ENCODE peak calls at places on chromosomes 12 and 14, in six cellular contexts. One of them, this sample, is unnamed.

GRCh38 chr14:68633131-68633991 is 159.5 kb downstream of the ZFP36L1 start:
- DNase-seq in cardiac fibroblast: peak
- DNase-seq in heart right ventricle: peak
- DNase-seq in GM10248: peak
- DNase-seq in WTC11: no peak
- DNase-seq in HCT116: no peak
- DNase-seq in this sample: no peak

GRCh38 chr14:104171948-104172347 is 33.6 kb downstream of the KIF26A start:
- DNase-seq in cardiac fibroblast: no peak
- DNase-seq in heart right ventricle: peak
- DNase-seq in GM10248: no peak
- DNase-seq in WTC11: no peak
- DNase-seq in HCT116: no peak
- DNase-seq in this sample: no peak

GRCh38 chr12:54424232-54424631 is 5.2 kb upstream of the ITGA5 start:
- DNase-seq in cardiac fibroblast: no peak
- DNase-seq in heart right ventricle: no peak
- DNase-seq in GM10248: no peak
- DNase-seq in WTC11: no peak
- DNase-seq in HCT116: no peak
- DNase-seq in this sample: no peak

GRCh38 chr14:66974397-66975025 is 214.7 kb upstream of the GARIN2 start:
- DNase-seq in cardiac fibroblast: peak
- DNase-seq in heart right ventricle: no peak
- DNase-seq in GM10248: no peak
- DNase-seq in WTC11: no peak
- DNase-seq in HCT116: no peak
- DNase-seq in this sample: no peak

GRCh38 chr14:90406384-90406798 is 9.6 kb downstream of the CALM1 start:
- DNase-seq in cardiac fibroblast: no peak
- DNase-seq in heart right ventricle: no peak
- DNase-seq in GM10248: no peak
- DNase-seq in WTC11: no peak
- DNase-seq in HCT116: no peak
- DNase-seq in this sample: no peak

GRCh38 chr12:81800298-81801148 is 41.4 kb upstream of the PPFIA2 start:
- DNase-seq in cardiac fibroblast: no peak
- DNase-seq in heart right ventricle: no peak
- DNase-seq in GM10248: no peak
- DNase-seq in WTC11: no peak
- DNase-seq in HCT116: no peak
- DNase-seq in this sample: no peak

GRCh38 chr12:50404307-50404706 is 3.6 kb downstream of the LARP4 start:
- DNase-seq in cardiac fibroblast: no peak
- DNase-seq in heart right ventricle: no peak
- DNase-seq in GM10248: no peak
- DNase-seq in WTC11: no peak
- DNase-seq in HCT116: no peak
- DNase-seq in this sample: no peak

GRCh38 chr14:57831981-57832380 is 33.9 kb downstream of the SLC35F4 start:
- DNase-seq in cardiac fibroblast: no peak
- DNase-seq in heart right ventricle: no peak
- DNase-seq in GM10248: no peak
- DNase-seq in WTC11: peak
- DNase-seq in HCT116: no peak
- DNase-seq in this sample: no peak

GRCh38 chr14:37595809-37596595 is 573 bp downstream of the TTC6 start:
- DNase-seq in cardiac fibroblast: no peak
- DNase-seq in heart right ventricle: no peak
- DNase-seq in GM10248: no peak
- DNase-seq in WTC11: peak
- DNase-seq in HCT116: peak
- DNase-seq in this sample: peak

GRCh38 chr14:34722723-34723545 is 8.5 kb upstream of the CFL2 start:
- DNase-seq in cardiac fibroblast: peak
- DNase-seq in heart right ventricle: no peak
- DNase-seq in GM10248: peak
- DNase-seq in WTC11: peak
- DNase-seq in HCT116: peak
- DNase-seq in this sample: peak

GRCh38 chr14:102046337-102047278 is 40.2 kb downstream of the HSP90AA1 start:
- DNase-seq in cardiac fibroblast: peak
- DNase-seq in heart right ventricle: peak
- DNase-seq in GM10248: peak
- DNase-seq in WTC11: peak
- DNase-seq in HCT116: peak
- DNase-seq in this sample: peak

GRCh38 chr14:68216072-68216471 is 396.5 kb downstream of the RAD51B start:
- DNase-seq in cardiac fibroblast: no peak
- DNase-seq in heart right ventricle: no peak
- DNase-seq in GM10248: no peak
- DNase-seq in WTC11: no peak
- DNase-seq in HCT116: no peak
- DNase-seq in this sample: no peak

GRCh38 chr12:119229205-119229604 is 50.5 kb downstream of the HSPB8 start:
- DNase-seq in cardiac fibroblast: no peak
- DNase-seq in heart right ventricle: no peak
- DNase-seq in GM10248: no peak
- DNase-seq in WTC11: no peak
- DNase-seq in HCT116: no peak
- DNase-seq in this sample: no peak

GRCh38 chr12:120196363-120196762 is 1.8 kb upstream of the GCN1 start:
- DNase-seq in cardiac fibroblast: peak
- DNase-seq in heart right ventricle: no peak
- DNase-seq in GM10248: no peak
- DNase-seq in WTC11: no peak
- DNase-seq in HCT116: no peak
- DNase-seq in this sample: no peak

GRCh38 chr14:43755707-43756106 is 751.4 kb downstream of the FSCB start:
- DNase-seq in cardiac fibroblast: no peak
- DNase-seq in heart right ventricle: no peak
- DNase-seq in GM10248: no peak
- DNase-seq in WTC11: no peak
- DNase-seq in HCT116: no peak
- DNase-seq in this sample: no peak

DNA sequence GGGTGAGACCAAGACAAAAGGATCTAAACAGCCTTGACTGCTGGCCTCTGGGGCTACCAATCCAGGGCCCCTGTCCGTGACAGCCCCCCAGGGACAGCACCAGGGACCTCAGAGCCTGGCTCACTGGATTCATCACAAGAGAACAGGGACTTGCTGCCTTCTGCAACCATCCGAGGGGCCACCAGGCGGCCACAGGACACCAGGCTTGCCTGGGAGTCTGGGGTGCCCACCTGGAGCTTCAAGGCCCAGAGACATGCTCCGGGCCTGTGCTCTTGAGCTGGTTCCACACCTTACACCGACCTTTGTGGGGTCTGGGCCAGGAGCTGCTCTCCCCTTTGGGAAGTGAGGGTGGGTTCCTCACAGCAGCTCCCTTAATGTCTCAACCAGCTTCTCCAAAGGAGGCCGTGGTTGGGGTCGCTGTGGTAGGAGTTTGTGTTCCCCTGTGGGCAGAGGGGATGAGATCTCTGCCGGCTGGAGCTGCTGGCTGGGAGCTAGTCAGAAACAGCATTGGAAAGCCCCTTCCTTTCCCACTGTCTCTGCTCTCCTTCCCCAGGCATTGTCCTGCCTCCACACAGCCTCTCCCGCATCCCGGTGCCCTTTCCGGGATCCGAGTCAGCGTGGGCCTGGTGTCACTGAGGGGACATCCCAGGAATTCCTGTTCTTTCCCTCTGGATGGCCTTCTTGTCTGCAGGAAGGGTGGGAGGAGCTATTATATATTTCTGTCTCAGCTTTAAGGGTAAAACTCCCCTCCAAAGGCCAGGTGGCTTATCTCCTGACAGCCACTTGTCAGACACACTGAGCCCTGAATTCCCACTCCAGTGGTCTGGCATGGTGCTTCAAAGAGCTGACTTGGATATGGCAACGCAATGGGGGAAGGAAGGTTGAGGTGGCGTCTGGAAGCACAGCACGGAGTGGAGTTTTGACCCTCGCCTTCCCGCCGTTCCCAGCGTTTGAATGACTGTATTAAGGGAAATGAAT is 5.1 kb upstream of the PAPLN start:
- DNase-seq in cardiac fibroblast: no peak
- DNase-seq in heart right ventricle: no peak
- DNase-seq in GM10248: peak
- DNase-seq in WTC11: peak
- DNase-seq in HCT116: no peak
- DNase-seq in this sample: peak
- TF ChIP-seq CTCF in cardiac fibroblast: peak
- TF ChIP-seq CTCF in heart right ventricle: no peak
- TF ChIP-seq CTCF in GM10248: peak
- TF ChIP-seq CTCF in WTC11: peak
- TF ChIP-seq CTCF in HCT116: no peak
- TF ChIP-seq CTCF in this sample: peak

DNA sequence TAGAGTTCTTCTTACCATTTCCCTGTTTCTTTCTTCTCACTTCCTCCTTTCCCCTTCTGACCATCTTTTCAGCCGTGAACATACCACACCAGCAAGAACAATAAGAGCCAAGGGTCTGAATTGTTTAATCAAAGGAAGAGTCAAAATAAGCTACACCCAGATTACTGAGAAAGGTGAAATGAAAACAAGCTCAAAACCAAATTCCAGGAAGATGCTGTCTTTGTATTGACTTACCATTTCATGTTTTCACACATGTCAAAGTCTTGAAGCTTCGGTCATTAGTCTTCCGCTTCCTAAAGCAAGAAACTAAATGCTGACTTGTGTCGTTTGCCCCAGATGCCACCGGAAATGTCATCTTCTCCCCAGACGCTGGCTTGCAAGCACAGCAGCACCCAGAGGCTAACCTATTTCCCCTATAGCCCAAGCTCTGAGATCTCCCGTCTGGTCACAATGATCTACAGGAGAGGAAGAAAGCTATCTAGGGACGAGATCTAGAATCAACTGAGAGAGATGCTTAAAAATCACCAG is 136.5 kb upstream of the AMIGO2 start:
- DNase-seq in cardiac fibroblast: no peak
- DNase-seq in heart right ventricle: no peak
- DNase-seq in GM10248: peak
- DNase-seq in WTC11: no peak
- DNase-seq in HCT116: no peak
- DNase-seq in this sample: no peak
- TF ChIP-seq CTCF in cardiac fibroblast: no peak
- TF ChIP-seq CTCF in heart right ventricle: no peak
- TF ChIP-seq CTCF in GM10248: no peak
- TF ChIP-seq CTCF in WTC11: no peak
- TF ChIP-seq CTCF in HCT116: no peak
- TF ChIP-seq CTCF in this sample: no peak

DNA sequence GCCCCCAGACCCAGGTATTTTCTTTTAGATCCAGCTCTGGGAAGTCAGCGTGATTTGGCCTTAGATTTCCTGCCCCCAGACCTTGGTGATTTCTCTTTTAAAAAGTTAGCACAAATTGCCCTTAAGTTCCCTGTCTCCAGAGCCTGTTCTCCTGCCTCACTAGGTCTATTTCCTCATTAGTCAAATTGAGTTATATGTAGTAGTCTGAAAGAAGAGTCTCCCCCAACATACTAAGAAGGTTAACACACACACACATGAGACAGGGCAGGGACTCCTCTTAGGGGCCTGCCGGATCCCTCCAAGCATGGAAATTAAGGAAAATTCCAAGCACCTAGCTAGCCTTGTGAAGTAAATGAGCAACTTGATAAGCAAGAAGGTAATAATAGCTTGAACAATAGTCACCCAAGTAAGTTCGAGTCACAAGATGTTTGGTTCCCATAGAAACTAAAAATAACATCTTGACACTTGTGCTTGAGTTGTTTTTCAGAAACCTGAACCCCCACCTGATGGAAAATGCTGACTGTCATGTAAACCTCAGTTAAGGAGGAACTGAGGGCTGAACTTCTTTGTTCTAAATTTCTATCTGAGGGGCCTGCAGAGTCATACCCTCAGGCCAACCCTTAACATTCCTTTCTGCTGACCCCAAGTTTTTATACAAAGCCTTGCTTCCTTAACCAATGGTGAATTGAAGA is 51.6 kb downstream of the CAND1 start:
- DNase-seq in cardiac fibroblast: peak
- DNase-seq in heart right ventricle: no peak
- DNase-seq in GM10248: no peak
- DNase-seq in WTC11: no peak
- DNase-seq in HCT116: no peak
- DNase-seq in this sample: no peak
- TF ChIP-seq CTCF in cardiac fibroblast: no peak
- TF ChIP-seq CTCF in heart right ventricle: no peak
- TF ChIP-seq CTCF in GM10248: no peak
- TF ChIP-seq CTCF in WTC11: no peak
- TF ChIP-seq CTCF in HCT116: no peak
- TF ChIP-seq CTCF in this sample: no peak

GRCh38 chr12:116220756-116221155 is 56.7 kb downstream of the MED13L start:
- DNase-seq in cardiac fibroblast: no peak
- DNase-seq in heart right ventricle: no peak
- DNase-seq in GM10248: no peak
- DNase-seq in WTC11: no peak
- DNase-seq in HCT116: no peak
- DNase-seq in this sample: no peak
- TF ChIP-seq CTCF in cardiac fibroblast: no peak
- TF ChIP-seq CTCF in heart right ventricle: no peak
- TF ChIP-seq CTCF in GM10248: no peak
- TF ChIP-seq CTCF in WTC11: no peak
- TF ChIP-seq CTCF in HCT116: no peak
- TF ChIP-seq CTCF in this sample: no peak

DNA sequence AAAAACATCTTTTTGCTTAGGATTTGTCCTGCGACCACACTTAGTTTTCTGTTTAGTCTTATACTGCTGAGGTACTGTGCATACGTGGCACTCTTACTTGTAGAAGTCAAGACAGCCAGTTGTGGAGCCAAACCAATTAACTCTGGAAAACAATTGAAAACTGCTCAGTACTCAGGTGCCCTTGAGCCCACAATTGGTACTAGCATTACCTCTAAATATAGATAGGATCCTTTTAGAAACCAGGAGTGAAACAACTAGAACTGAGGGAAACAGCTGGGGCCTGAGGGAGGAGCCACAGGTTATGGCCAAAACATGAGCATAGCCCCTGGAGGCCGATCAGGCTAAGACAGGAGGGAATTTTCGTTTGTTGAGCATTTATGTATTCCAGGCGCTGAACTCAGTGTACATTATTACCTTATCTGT is 2.5 kb downstream of the SPATS2 start:
- DNase-seq in cardiac fibroblast: peak
- DNase-seq in heart right ventricle: no peak
- DNase-seq in GM10248: peak
- DNase-seq in WTC11: peak
- DNase-seq in HCT116: no peak
- DNase-seq in this sample: peak
- TF ChIP-seq CTCF in cardiac fibroblast: peak
- TF ChIP-seq CTCF in heart right ventricle: peak
- TF ChIP-seq CTCF in GM10248: no peak
- TF ChIP-seq CTCF in WTC11: no peak
- TF ChIP-seq CTCF in HCT116: no peak
- TF ChIP-seq CTCF in this sample: peak

DNA sequence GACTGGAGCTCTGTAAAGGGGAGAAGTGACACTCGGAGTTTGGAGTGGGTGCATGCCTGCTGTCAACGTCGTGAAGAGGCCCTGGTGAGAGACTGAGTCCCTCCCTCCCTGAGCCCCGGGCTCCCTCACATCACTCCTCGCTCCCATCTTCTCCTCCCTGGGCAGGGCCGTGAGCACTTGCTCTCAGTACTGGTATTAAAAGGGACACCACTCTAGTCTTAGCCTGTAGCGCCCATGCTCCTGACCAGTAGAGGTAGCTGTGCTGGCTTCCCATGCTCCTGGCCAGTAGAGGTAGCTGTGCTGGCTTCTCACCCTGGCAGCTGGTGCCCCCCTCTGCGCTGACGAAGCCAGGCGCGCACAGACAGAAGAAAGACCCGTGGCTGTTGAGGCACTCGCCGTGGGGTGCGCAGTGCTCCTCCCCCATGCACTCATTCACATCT is 14.7 kb downstream of the ISCA2 start:
- DNase-seq in cardiac fibroblast: no peak
- DNase-seq in heart right ventricle: no peak
- DNase-seq in GM10248: no peak
- DNase-seq in WTC11: peak
- DNase-seq in HCT116: no peak
- DNase-seq in this sample: no peak
- TF ChIP-seq CTCF in cardiac fibroblast: peak
- TF ChIP-seq CTCF in heart right ventricle: peak
- TF ChIP-seq CTCF in GM10248: peak
- TF ChIP-seq CTCF in WTC11: no peak
- TF ChIP-seq CTCF in HCT116: peak
- TF ChIP-seq CTCF in this sample: peak